ENCODE peak calls at places on chromosomes 1 and 21, in six cellular contexts. A is iris pigment epithelial cell; B is NAMALWA; Z is HuH-7; R is activated naive CD4-positive, alpha-beta T cell; S is kidney tubule cell. H is an unnamed sample.

GRCh38 chr1:75582725-75583261 is 28.1 kb downstream of the SLC44A5 start:
- DNase-seq in A (no peak), B (peak), Z (no peak), R (no peak), S (no peak), H (no peak)

GRCh38 chr1:89051944-89052312 is 13.1 kb downstream of the GBP1 start:
- DNase-seq in A (no peak), B (no peak), Z (no peak), R (no peak), S (no peak), H (no peak)

GRCh38 chr1:75134939-75135828 is 996 bp downstream of the LHX8 start:
- DNase-seq in A (no peak), B (no peak), Z (no peak), R (no peak), S (peak), H (no peak)

GRCh38 chr1:10032590-10033358 is at the start of gene UBE4B:
- DNase-seq in A (peak), B (peak), Z (peak), R (peak), S (peak), H (peak)

GRCh38 chr21:38841472-38841871 is 35.7 kb downstream of the ETS2 start:
- DNase-seq in A (no peak), B (no peak), Z (no peak), R (no peak), S (no peak), H (no peak)

GRCh38 chr1:226017070-226017469 is 17.9 kb upstream of the SDE2 start:
- DNase-seq in A (no peak), B (no peak), Z (no peak), R (no peak), S (no peak), H (no peak)

GRCh38 chr1:1346501-1346890 is 2.7 kb downstream of the DVL1 start:
- DNase-seq in A (no peak), B (no peak), Z (no peak), R (no peak), S (no peak), H (no peak)

GRCh38 chr1:99599678-99600175 is 46.2 kb upstream of the PALMD start:
- DNase-seq in A (peak), B (no peak), Z (no peak), R (no peak), S (peak), H (peak)

GRCh38 chr21:43645414-43645891 is 13.8 kb downstream of the HSF2BP start:
- DNase-seq in A (peak), B (peak), Z (peak), R (no peak), S (peak), H (peak)

GRCh38 chr1:225724251-225724650 is 53.4 kb upstream of the SRP9 start:
- DNase-seq in A (no peak), B (no peak), Z (no peak), R (no peak), S (no peak), H (no peak)

GRCh38 chr1:198601936-198602889 is 36.6 kb upstream of the PTPRC start:
- DNase-seq in A (no peak), B (no peak), Z (no peak), R (no peak), S (peak), H (no peak)

GRCh38 chr1:213585402-213585801 is 402.4 kb upstream of the PROX1 start:
- DNase-seq in A (no peak), B (no peak), Z (no peak), R (no peak), S (no peak), H (no peak)

GRCh38 chr1:12097321-12097720 is 34.2 kb downstream of the TNFRSF8 start:
- DNase-seq in A (peak), B (no peak), Z (no peak), R (no peak), S (no peak), H (no peak)

GRCh38 chr1:154945160-154945961 is 8.8 kb upstream of the PMVK start:
- DNase-seq in A (no peak), B (no peak), Z (no peak), R (no peak), S (no peak), H (no peak)

GRCh38 chr1:57007948-57008347 is 42.1 kb upstream of the C8B start:
- DNase-seq in A (no peak), B (no peak), Z (no peak), R (no peak), S (no peak), H (no peak)

GRCh38 chr1:178630418-178630817 is 94.6 kb upstream of the RALGPS2 start:
- DNase-seq in A (peak), B (no peak), Z (no peak), R (no peak), S (no peak), H (no peak)

GRCh38 chr1:30106125-30106524 is 617.3 kb downstream of the MATN1 start:
- DNase-seq in A (peak), B (peak), Z (peak), R (no peak), S (peak), H (peak)

GRCh38 chr1:236779312-236779711 is 15.8 kb upstream of the MTR start:
- DNase-seq in A (no peak), B (no peak), Z (no peak), R (no peak), S (no peak), H (no peak)

GRCh38 chr1:39570477-39571177 is 6.0 kb downstream of the PABPC4 start:
- DNase-seq in A (no peak), B (no peak), Z (no peak), R (no peak), S (no peak), H (no peak)

GRCh38 chr1:209457618-209458017 is 125.9 kb upstream of the CAMK1G start:
- DNase-seq in A (no peak), B (no peak), Z (no peak), R (no peak), S (no peak), H (no peak)

GRCh38 chr1:234550341-234551031 is 59.5 kb downstream of the IRF2BP2 start:
- DNase-seq in A (no peak), B (no peak), Z (no peak), R (no peak), S (no peak), H (no peak)

GRCh38 chr1:29343908-29344307 is 107.6 kb downstream of the PTPRU start:
- DNase-seq in A (no peak), B (no peak), Z (no peak), R (no peak), S (no peak), H (no peak)

GRCh38 chr1:94379615-94380014 is 38.6 kb upstream of the ABCD3 start:
- DNase-seq in A (no peak), B (no peak), Z (no peak), R (no peak), S (no peak), H (peak)

GRCh38 chr1:63322944-63323865 is 838 bp downstream of the FOXD3 start:
- DNase-seq in A (no peak), B (no peak), Z (no peak), R (no peak), S (peak), H (no peak)

GRCh38 chr1:61742620-61743431 is 546 bp downstream of the PATJ start:
- DNase-seq in A (no peak), B (no peak), Z (no peak), R (no peak), S (peak), H (peak)

GRCh38 chr1:228315945-228316588 is 90.6 kb downstream of the TRIM11 start:
- DNase-seq in A (no peak), B (no peak), Z (no peak), R (no peak), S (peak), H (no peak)

GRCh38 chr1:79074975-79075374 is 68.4 kb upstream of the ADGRL4 start:
- DNase-seq in A (peak), B (no peak), Z (no peak), R (no peak), S (no peak), H (no peak)

GRCh38 chr1:153649867-153650235 is 8.7 kb upstream of the SNAPIN start:
- DNase-seq in A (no peak), B (no peak), Z (no peak), R (no peak), S (no peak), H (peak)

GRCh38 chr1:154567386-154568164 is at the start of gene CHRNB2:
- DNase-seq in A (peak), B (peak), Z (peak), R (peak), S (peak), H (peak)

GRCh38 chr21:35529141-35529863 is 480.2 kb upstream of the RUNX1 start:
- DNase-seq in A (peak), B (peak), Z (no peak), R (no peak), S (peak), H (no peak)

GRCh38 chr1:10909697-10910489 is 102.6 kb upstream of the TARDBP start:
- DNase-seq in A (peak), B (peak), Z (peak), R (peak), S (peak), H (no peak)

GRCh38 chr1:224435999-224436398 is 1.4 kb upstream of the WDR26 start:
- DNase-seq in A (no peak), B (no peak), Z (no peak), R (no peak), S (peak), H (no peak)

GRCh38 chr1:226603030-226603960 is 54.7 kb downstream of the STUM start:
- DNase-seq in A (peak), B (no peak), Z (no peak), R (no peak), S (no peak), H (peak)

GRCh38 chr1:214581785-214582184 is 21.2 kb upstream of the CENPF start:
- DNase-seq in A (peak), B (no peak), Z (no peak), R (no peak), S (peak), H (no peak)